ENCODE peak calls at places on chromosome 13, in eight cellular contexts. Y, L, M, Q, W, V, A and T are unnamed samples.

GRCh38 chr13:51999525-51999924 is 11.7 kb downstream of the ATP7B start:
- DNase-seq in Y (no peak), L (no peak), M (no peak), Q (no peak), W (no peak), V (no peak), A (peak), T (peak)

GRCh38 chr13:111668451-111668850 is 348.0 kb downstream of the TEX29 start:
- DNase-seq in Y (no peak), L (no peak), M (no peak), Q (no peak), W (no peak), V (no peak), A (no peak), T (no peak)

GRCh38 chr13:100876044-100876403 is 201.4 kb upstream of the TMTC4 start:
- DNase-seq in Y (no peak), L (no peak), M (no peak), Q (no peak), W (no peak), V (no peak), A (no peak), T (no peak)

GRCh38 chr13:99385940-99386339 is 78.7 kb upstream of the GPR183 start:
- DNase-seq in Y (no peak), L (no peak), M (no peak), Q (no peak), W (no peak), V (no peak), A (no peak), T (no peak)

GRCh38 chr13:77138813-77139212 is 111.9 kb upstream of the FBXL3 start:
- DNase-seq in Y (no peak), L (no peak), M (no peak), Q (no peak), W (no peak), V (no peak), A (no peak), T (no peak)

GRCh38 chr13:76594435-76594834 is 291.8 kb downstream of the KCTD12 start:
- DNase-seq in Y (no peak), L (no peak), M (no peak), Q (no peak), W (no peak), V (no peak), A (no peak), T (no peak)

GRCh38 chr13:40292108-40292507 is 374.3 kb downstream of the FOXO1 start:
- DNase-seq in Y (no peak), L (no peak), M (no peak), Q (no peak), W (no peak), V (no peak), A (no peak), T (no peak)

GRCh38 chr13:109400192-109400591 is 386.2 kb downstream of the IRS2 start:
- DNase-seq in Y (no peak), L (no peak), M (peak), Q (no peak), W (no peak), V (no peak), A (no peak), T (no peak)

GRCh38 chr13:110713642-110713952 is at the start of gene ING1:
- DNase-seq in Y (no peak), L (no peak), M (no peak), Q (no peak), W (no peak), V (no peak), A (no peak), T (no peak)

GRCh38 chr13:35838356-35838755 is 292.8 kb downstream of the DCLK1 start:
- DNase-seq in Y (peak), L (no peak), M (no peak), Q (no peak), W (no peak), V (no peak), A (no peak), T (no peak)

GRCh38 chr13:74204606-74205312 is 70.6 kb upstream of the KLF12 start:
- DNase-seq in Y (no peak), L (no peak), M (no peak), Q (no peak), W (no peak), V (no peak), A (no peak), T (no peak)

GRCh38 chr13:97160421-97160820 is 61.7 kb upstream of the MBNL2 start:
- DNase-seq in Y (no peak), L (no peak), M (no peak), Q (no peak), W (no peak), V (no peak), A (no peak), T (no peak)

GRCh38 chr13:94073006-94073744 is 406.3 kb downstream of the DCT start:
- DNase-seq in Y (peak), L (no peak), M (no peak), Q (no peak), W (no peak), V (no peak), A (no peak), T (no peak)

GRCh38 chr13:55464222-55464621 is 1676.5 kb upstream of the PRR20A start:
- DNase-seq in Y (no peak), L (no peak), M (no peak), Q (no peak), W (no peak), V (no peak), A (no peak), T (no peak)

GRCh38 chr13:52978989-52979388 is 49.6 kb upstream of the OLFM4 start:
- DNase-seq in Y (no peak), L (no peak), M (no peak), Q (no peak), W (no peak), V (no peak), A (no peak), T (no peak)

GRCh38 chr13:113633485-113633873 is 24.5 kb downstream of the ATP4B start:
- DNase-seq in Y (no peak), L (no peak), M (no peak), Q (no peak), W (no peak), V (no peak), A (no peak), T (no peak)

GRCh38 chr13:109412232-109412935 is 374.0 kb downstream of the IRS2 start:
- DNase-seq in Y (peak), L (no peak), M (peak), Q (no peak), W (peak), V (peak), A (peak), T (peak)

GRCh38 chr13:40549500-40550094 is 116.8 kb downstream of the FOXO1 start:
- DNase-seq in Y (peak), L (no peak), M (no peak), Q (no peak), W (no peak), V (no peak), A (no peak), T (no peak)

GRCh38 chr13:94344126-94344863 is 135.2 kb downstream of the DCT start:
- DNase-seq in Y (peak), L (no peak), M (no peak), Q (no peak), W (no peak), V (no peak), A (no peak), T (no peak)

GRCh38 chr13:98222081-98222554 is 45.0 kb upstream of the RNF113B start:
- DNase-seq in Y (peak), L (no peak), M (no peak), Q (no peak), W (no peak), V (no peak), A (no peak), T (no peak)

GRCh38 chr13:105990256-105990958 is 545.1 kb downstream of the EFNB2 start:
- DNase-seq in Y (peak), L (no peak), M (peak), Q (no peak), W (no peak), V (no peak), A (no peak), T (no peak)

GRCh38 chr13:98315466-98315865 is 138.4 kb upstream of the RNF113B start:
- DNase-seq in Y (peak), L (no peak), M (no peak), Q (peak), W (no peak), V (no peak), A (no peak), T (no peak)

GRCh38 chr13:60398438-60398891 is 1.4 kb downstream of the TDRD3 start:
- DNase-seq in Y (no peak), L (no peak), M (no peak), Q (no peak), W (no peak), V (no peak), A (no peak), T (no peak)

GRCh38 chr13:52319876-52320275 is 86.1 kb downstream of the THSD1 start:
- DNase-seq in Y (no peak), L (no peak), M (no peak), Q (no peak), W (no peak), V (no peak), A (no peak), T (no peak)

GRCh38 chr13:79988573-79988972 is 352.4 kb downstream of the SPRY2 start:
- DNase-seq in Y (peak), L (no peak), M (no peak), Q (no peak), W (no peak), V (no peak), A (no peak), T (no peak)

GRCh38 chr13:93079294-93079693 is 147.3 kb upstream of the GPC6 start:
- DNase-seq in Y (peak), L (no peak), M (no peak), Q (no peak), W (no peak), V (no peak), A (no peak), T (no peak)

GRCh38 chr13:88623150-88623549 is 952.0 kb downstream of the SLITRK5 start:
- DNase-seq in Y (no peak), L (no peak), M (no peak), Q (no peak), W (no peak), V (no peak), A (no peak), T (no peak)

GRCh38 chr13:44971656-44972595 is 17.3 kb downstream of the NUFIP1 start:
- DNase-seq in Y (peak), L (no peak), M (no peak), Q (no peak), W (no peak), V (no peak), A (no peak), T (no peak)

GRCh38 chr13:21909331-21909730 is 238.5 kb downstream of the FGF9 start:
- DNase-seq in Y (no peak), L (no peak), M (no peak), Q (no peak), W (no peak), V (no peak), A (no peak), T (no peak)

GRCh38 chr13:39600766-39601165 is 2.2 kb downstream of the LHFPL6 start:
- DNase-seq in Y (no peak), L (no peak), M (no peak), Q (no peak), W (no peak), V (no peak), A (no peak), T (no peak)

GRCh38 chr13:23790591-23791170 is 98.5 kb downstream of the MIPEP start:
- DNase-seq in Y (peak), L (no peak), M (no peak), Q (peak), W (no peak), V (no peak), A (no peak), T (no peak)

GRCh38 chr13:72820156-72820897 is 38.4 kb downstream of the PIBF1 start:
- DNase-seq in Y (peak), L (no peak), M (no peak), Q (no peak), W (no peak), V (no peak), A (no peak), T (no peak)

GRCh38 chr13:95474992-95475391 is 77.5 kb upstream of the CLDN10 start:
- DNase-seq in Y (no peak), L (no peak), M (no peak), Q (no peak), W (no peak), V (no peak), A (no peak), T (no peak)

GRCh38 chr13:30108913-30109237 is 198.5 kb downstream of the KATNAL1 start:
- DNase-seq in Y (no peak), L (no peak), M (no peak), Q (no peak), W (no peak), V (no peak), A (no peak), T (peak)